ENCODE peak calls at places on chromosomes 13 and 19, in eight cellular contexts. One of them, this sample, is unnamed. For H3K4me1, the result is how much of the 10 kb centered on the place peaks cover.

GRCh38 chr13:99289265-99289664 is 17.9 kb downstream of the GPR183 start:
- DNase-seq in heart right ventricle: no peak
- DNase-seq in CD8-positive, alpha-beta memory T cell: no peak
- DNase-seq in body of pancreas: no peak
- DNase-seq in osteoblast: no peak
- DNase-seq in thoracic aorta: no peak
- DNase-seq in ascending aorta: no peak
- DNase-seq in tibial artery: no peak
- DNase-seq in this sample: no peak

GRCh38 chr13:74135306-74136088 is 1.3 kb upstream of the KLF12 start:
- DNase-seq in heart right ventricle: peak
- DNase-seq in CD8-positive, alpha-beta memory T cell: peak
- DNase-seq in body of pancreas: peak
- DNase-seq in osteoblast: peak
- DNase-seq in thoracic aorta: peak
- DNase-seq in ascending aorta: no peak
- DNase-seq in tibial artery: peak
- DNase-seq in this sample: peak

GRCh38 chr13:92510416-92510815 is 716.2 kb upstream of the GPC6 start:
- DNase-seq in heart right ventricle: no peak
- DNase-seq in CD8-positive, alpha-beta memory T cell: no peak
- DNase-seq in body of pancreas: no peak
- DNase-seq in osteoblast: no peak
- DNase-seq in thoracic aorta: no peak
- DNase-seq in ascending aorta: no peak
- DNase-seq in tibial artery: no peak
- DNase-seq in this sample: no peak

GRCh38 chr13:24614306-24615080 is 65.7 kb upstream of the ATP12A start:
- DNase-seq in heart right ventricle: no peak
- DNase-seq in CD8-positive, alpha-beta memory T cell: no peak
- DNase-seq in body of pancreas: no peak
- DNase-seq in osteoblast: no peak
- DNase-seq in thoracic aorta: no peak
- DNase-seq in ascending aorta: no peak
- DNase-seq in tibial artery: no peak
- DNase-seq in this sample: no peak

GRCh38 chr19:42242071-42242511 is 311 bp downstream of the GSK3A start:
- DNase-seq in heart right ventricle: no peak
- DNase-seq in CD8-positive, alpha-beta memory T cell: no peak
- DNase-seq in body of pancreas: no peak
- DNase-seq in osteoblast: peak
- DNase-seq in thoracic aorta: no peak
- DNase-seq in ascending aorta: no peak
- DNase-seq in tibial artery: no peak
- DNase-seq in this sample: no peak

GRCh38 chr13:79481685-79482052 is 714 bp downstream of the NDFIP2 start:
- DNase-seq in heart right ventricle: no peak
- DNase-seq in CD8-positive, alpha-beta memory T cell: peak
- DNase-seq in body of pancreas: peak
- DNase-seq in osteoblast: no peak
- DNase-seq in thoracic aorta: no peak
- DNase-seq in ascending aorta: no peak
- DNase-seq in tibial artery: no peak
- DNase-seq in this sample: no peak

GRCh38 chr19:45258862-45259261 is 7.8 kb downstream of the MARK4 start:
- DNase-seq in heart right ventricle: no peak
- DNase-seq in CD8-positive, alpha-beta memory T cell: no peak
- DNase-seq in body of pancreas: no peak
- DNase-seq in osteoblast: peak
- DNase-seq in thoracic aorta: no peak
- DNase-seq in ascending aorta: no peak
- DNase-seq in tibial artery: no peak
- DNase-seq in this sample: no peak

GRCh38 chr19:31135841-31136240 is 213.4 kb downstream of the TSHZ3 start:
- DNase-seq in heart right ventricle: no peak
- DNase-seq in CD8-positive, alpha-beta memory T cell: no peak
- DNase-seq in body of pancreas: no peak
- DNase-seq in osteoblast: no peak
- DNase-seq in thoracic aorta: no peak
- DNase-seq in ascending aorta: no peak
- DNase-seq in tibial artery: no peak
- DNase-seq in this sample: no peak

GRCh38 chr19:29667941-29668340 is 2.7 kb downstream of the PLEKHF1 start:
- DNase-seq in heart right ventricle: no peak
- DNase-seq in CD8-positive, alpha-beta memory T cell: peak
- DNase-seq in body of pancreas: no peak
- DNase-seq in osteoblast: no peak
- DNase-seq in thoracic aorta: no peak
- DNase-seq in ascending aorta: no peak
- DNase-seq in tibial artery: no peak
- DNase-seq in this sample: no peak

GRCh38 chr13:41837668-41838067 is 123.2 kb downstream of the VWA8 start:
- DNase-seq in heart right ventricle: no peak
- DNase-seq in CD8-positive, alpha-beta memory T cell: no peak
- DNase-seq in body of pancreas: no peak
- DNase-seq in osteoblast: no peak
- DNase-seq in thoracic aorta: no peak
- DNase-seq in ascending aorta: no peak
- DNase-seq in tibial artery: no peak
- DNase-seq in this sample: no peak

GRCh38 chr13:114115796-114116195 is 16.6 kb downstream of the RASA3 start:
- DNase-seq in heart right ventricle: no peak
- DNase-seq in CD8-positive, alpha-beta memory T cell: no peak
- DNase-seq in body of pancreas: no peak
- DNase-seq in osteoblast: no peak
- DNase-seq in thoracic aorta: no peak
- DNase-seq in ascending aorta: no peak
- DNase-seq in tibial artery: no peak
- DNase-seq in this sample: peak

GRCh38 chr13:26412263-26412662 is 145.2 kb upstream of the WASF3 start:
- DNase-seq in heart right ventricle: no peak
- DNase-seq in CD8-positive, alpha-beta memory T cell: no peak
- DNase-seq in body of pancreas: no peak
- DNase-seq in osteoblast: no peak
- DNase-seq in thoracic aorta: no peak
- DNase-seq in ascending aorta: no peak
- DNase-seq in tibial artery: no peak
- DNase-seq in this sample: no peak

GRCh38 chr19:17794731-17795494 is at the start of gene B3GNT3:
- DNase-seq in heart right ventricle: peak
- DNase-seq in CD8-positive, alpha-beta memory T cell: no peak
- DNase-seq in body of pancreas: peak
- DNase-seq in osteoblast: peak
- DNase-seq in thoracic aorta: no peak
- DNase-seq in ascending aorta: no peak
- DNase-seq in tibial artery: no peak
- DNase-seq in this sample: peak

GRCh38 chr13:112990783-112991182 is 21.8 kb downstream of the MCF2L start:
- DNase-seq in heart right ventricle: no peak
- DNase-seq in CD8-positive, alpha-beta memory T cell: no peak
- DNase-seq in body of pancreas: peak
- DNase-seq in osteoblast: no peak
- DNase-seq in thoracic aorta: no peak
- DNase-seq in ascending aorta: no peak
- DNase-seq in tibial artery: no peak
- DNase-seq in this sample: no peak

GRCh38 chr19:8815780-8816179 is 16.3 kb downstream of the ZNF558 start:
- DNase-seq in heart right ventricle: no peak
- DNase-seq in CD8-positive, alpha-beta memory T cell: no peak
- DNase-seq in body of pancreas: no peak
- DNase-seq in osteoblast: no peak
- DNase-seq in thoracic aorta: no peak
- DNase-seq in ascending aorta: no peak
- DNase-seq in tibial artery: no peak
- DNase-seq in this sample: no peak

GRCh38 chr19:14181906-14182305 is 24.1 kb downstream of the ADGRL1 start:
- DNase-seq in heart right ventricle: no peak
- DNase-seq in CD8-positive, alpha-beta memory T cell: no peak
- DNase-seq in body of pancreas: no peak
- DNase-seq in osteoblast: peak
- DNase-seq in thoracic aorta: no peak
- DNase-seq in ascending aorta: no peak
- DNase-seq in tibial artery: no peak
- DNase-seq in this sample: no peak

GRCh38 chr19:53086949-53087348 is 16.3 kb downstream of the ZNF160 start:
- DNase-seq in heart right ventricle: peak
- DNase-seq in CD8-positive, alpha-beta memory T cell: no peak
- DNase-seq in body of pancreas: peak
- DNase-seq in osteoblast: no peak
- DNase-seq in thoracic aorta: no peak
- DNase-seq in ascending aorta: no peak
- DNase-seq in tibial artery: no peak
- DNase-seq in this sample: no peak

GRCh38 chr13:95710313-95710712 is 33.4 kb downstream of the DNAJC3 start:
- DNase-seq in heart right ventricle: no peak
- DNase-seq in CD8-positive, alpha-beta memory T cell: no peak
- DNase-seq in body of pancreas: no peak
- DNase-seq in osteoblast: no peak
- DNase-seq in thoracic aorta: no peak
- DNase-seq in ascending aorta: no peak
- DNase-seq in tibial artery: no peak
- DNase-seq in this sample: no peak

DNA sequence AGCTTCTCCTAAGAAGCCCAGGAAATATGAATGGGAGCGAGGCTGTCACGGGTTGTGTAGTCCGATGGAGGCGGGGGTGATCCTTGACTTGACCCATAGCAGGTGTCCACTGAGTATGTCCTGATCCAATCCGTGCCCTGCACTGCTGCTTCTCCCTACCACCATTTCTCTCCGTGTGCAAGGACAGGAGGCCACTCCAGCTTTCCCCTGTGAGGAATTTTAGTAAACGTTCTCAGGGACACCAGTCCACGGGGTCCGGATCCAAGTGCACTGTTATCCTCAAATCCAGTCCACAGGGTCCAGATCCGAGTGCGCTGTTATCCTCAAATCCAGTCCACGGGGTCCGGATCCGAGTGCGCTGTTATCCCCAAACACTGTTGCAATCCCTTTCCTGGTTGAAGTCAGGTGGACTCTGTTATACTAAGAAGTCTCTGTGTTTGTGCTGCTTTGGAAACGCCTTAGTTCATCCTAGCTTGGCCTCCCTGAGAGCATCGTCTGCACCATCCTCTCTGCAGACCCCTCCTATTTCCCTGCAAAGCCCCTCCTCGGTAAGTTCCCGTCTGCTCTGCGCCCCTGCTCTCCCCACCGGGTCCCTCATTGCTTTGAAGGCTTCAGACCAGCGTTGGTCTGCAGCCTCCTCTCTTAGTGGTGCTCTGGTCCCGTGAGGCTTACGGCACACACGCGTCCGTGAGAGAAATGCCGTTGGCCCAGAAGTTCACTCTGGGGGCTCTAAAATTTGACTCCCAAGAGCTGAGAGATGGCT is 303.5 kb downstream of the TEX29 start:
- DNase-seq in heart right ventricle: no peak
- DNase-seq in CD8-positive, alpha-beta memory T cell: no peak
- DNase-seq in body of pancreas: no peak
- DNase-seq in osteoblast: no peak
- DNase-seq in thoracic aorta: no peak
- DNase-seq in ascending aorta: no peak
- DNase-seq in tibial artery: no peak
- DNase-seq in this sample: no peak
- H3K4me1 ChIP-seq in heart right ventricle: under half
- H3K4me1 ChIP-seq in CD8-positive, alpha-beta memory T cell: under half
- H3K4me1 ChIP-seq in body of pancreas: under half
- H3K4me1 ChIP-seq in osteoblast: under half
- H3K4me1 ChIP-seq in thoracic aorta: under half
- H3K4me1 ChIP-seq in ascending aorta: under half
- H3K4me1 ChIP-seq in tibial artery: under half
- H3K4me1 ChIP-seq in this sample: under half

GRCh38 chr19:3442487-3443071 is 37.7 kb downstream of the SMIM24 start:
- DNase-seq in heart right ventricle: no peak
- DNase-seq in CD8-positive, alpha-beta memory T cell: no peak
- DNase-seq in body of pancreas: no peak
- DNase-seq in osteoblast: peak
- DNase-seq in thoracic aorta: no peak
- DNase-seq in ascending aorta: no peak
- DNase-seq in tibial artery: no peak
- DNase-seq in this sample: no peak
- H3K4me1 ChIP-seq in heart right ventricle: under half
- H3K4me1 ChIP-seq in CD8-positive, alpha-beta memory T cell: under half
- H3K4me1 ChIP-seq in body of pancreas: under half
- H3K4me1 ChIP-seq in osteoblast: under half
- H3K4me1 ChIP-seq in thoracic aorta: under half
- H3K4me1 ChIP-seq in ascending aorta: under half
- H3K4me1 ChIP-seq in tibial artery: under half
- H3K4me1 ChIP-seq in this sample: under half

DNA sequence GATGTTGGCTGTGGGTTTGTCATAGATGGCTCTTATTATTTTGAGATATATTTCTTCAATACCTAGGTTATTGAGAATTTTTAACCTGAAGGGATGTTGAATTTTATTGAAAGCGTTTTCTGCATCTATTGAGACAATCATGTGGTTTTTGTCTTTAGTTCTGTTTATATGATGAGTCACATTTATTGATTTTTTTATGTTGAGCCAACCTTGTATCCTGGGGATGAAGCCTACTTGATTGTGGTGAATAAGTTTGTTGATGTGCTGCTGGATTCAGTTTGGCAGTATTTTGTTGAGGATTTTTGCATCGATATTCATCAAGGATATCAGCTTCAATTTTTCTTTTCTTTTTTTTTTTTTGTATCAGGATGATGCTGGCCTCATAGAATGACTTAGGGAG is 29.4 kb downstream of the NBEA start:
- DNase-seq in heart right ventricle: no peak
- DNase-seq in CD8-positive, alpha-beta memory T cell: no peak
- DNase-seq in body of pancreas: no peak
- DNase-seq in osteoblast: no peak
- DNase-seq in thoracic aorta: no peak
- DNase-seq in ascending aorta: no peak
- DNase-seq in tibial artery: no peak
- DNase-seq in this sample: no peak
- H3K4me1 ChIP-seq in heart right ventricle: under half
- H3K4me1 ChIP-seq in CD8-positive, alpha-beta memory T cell: under half
- H3K4me1 ChIP-seq in body of pancreas: under half
- H3K4me1 ChIP-seq in osteoblast: under half
- H3K4me1 ChIP-seq in thoracic aorta: under half
- H3K4me1 ChIP-seq in ascending aorta: under half
- H3K4me1 ChIP-seq in tibial artery: under half
- H3K4me1 ChIP-seq in this sample: under half

DNA sequence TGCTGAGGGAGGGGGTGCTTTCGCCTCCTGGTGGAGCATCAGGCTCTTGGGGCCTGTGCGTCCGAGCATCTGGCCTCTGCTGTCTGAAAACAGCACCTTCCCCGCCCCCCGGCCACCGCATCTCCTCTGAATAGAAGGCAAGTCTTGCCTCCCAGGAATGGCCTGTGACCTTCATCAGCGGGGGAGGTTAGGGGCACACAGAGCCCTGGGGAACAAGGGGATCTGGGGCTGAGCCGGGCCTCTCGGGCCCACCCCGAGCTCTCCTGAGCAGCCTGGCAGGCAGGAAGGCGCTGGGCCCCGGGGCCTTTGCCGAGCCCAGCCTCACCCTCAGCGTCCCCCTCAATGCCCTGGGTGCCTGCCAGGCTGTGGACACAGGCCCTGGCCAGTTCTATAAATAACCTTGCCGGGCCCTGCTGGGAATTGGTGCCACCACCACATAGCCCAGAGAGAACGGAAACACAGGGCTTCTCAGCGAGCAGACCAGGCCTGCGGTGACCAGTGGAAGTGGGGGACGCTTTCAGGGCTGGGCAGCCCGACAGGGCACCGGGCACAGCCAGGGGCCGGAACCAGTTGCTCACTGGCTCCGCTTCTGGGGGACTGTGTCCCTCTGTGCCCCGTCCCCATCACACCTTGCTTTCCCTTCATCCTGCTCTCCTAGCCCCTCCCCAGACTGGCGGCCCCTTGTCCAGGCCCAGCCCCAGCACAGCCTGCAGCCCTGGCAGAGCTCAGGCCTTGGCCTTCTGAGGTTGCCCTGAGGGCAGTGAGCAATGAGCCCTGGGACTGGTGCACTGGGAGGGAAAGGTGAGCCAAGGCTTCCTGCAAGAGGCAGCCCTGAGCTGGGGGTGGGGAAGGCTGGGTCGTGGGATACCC is 9.5 kb downstream of the STK11 start:
- DNase-seq in heart right ventricle: peak
- DNase-seq in CD8-positive, alpha-beta memory T cell: no peak
- DNase-seq in body of pancreas: peak
- DNase-seq in osteoblast: peak
- DNase-seq in thoracic aorta: no peak
- DNase-seq in ascending aorta: peak
- DNase-seq in tibial artery: peak
- DNase-seq in this sample: peak
- H3K4me1 ChIP-seq in heart right ventricle: half or more
- H3K4me1 ChIP-seq in CD8-positive, alpha-beta memory T cell: under half
- H3K4me1 ChIP-seq in body of pancreas: half or more
- H3K4me1 ChIP-seq in osteoblast: half or more
- H3K4me1 ChIP-seq in thoracic aorta: under half
- H3K4me1 ChIP-seq in ascending aorta: half or more
- H3K4me1 ChIP-seq in tibial artery: half or more
- H3K4me1 ChIP-seq in this sample: half or more